ENCODE peak calls at places on chromosomes 16 and 17, in ten cellular contexts. J is epithelial cell of esophagus, P is tibial artery, M is Calu3, G is A549, Z is OCI-LY7, B is lower leg skin, D is fibroblast of lung, Y is lower lobe of right lung, L is ascending aorta. V is an unnamed sample.

GRCh38 chr16:81451753-81452680 is 7.4 kb downstream of the CMIP start:
- DNase-seq in J (no peak), P (peak; percentile 63), M (no peak), G (no peak), Z (no peak), B (peak; percentile 42), D (no peak), Y (peak; percentile 64), L (peak; percentile 79), V (no peak)

GRCh38 chr16:10932959-10933710 is 9.1 kb downstream of the DEXI start:
- DNase-seq in J (no peak), P (no peak), M (no peak), G (no peak), Z (no peak), B (no peak), D (no peak), Y (no peak), L (no peak), V (no peak)

GRCh38 chr16:84838383-84838948 is 18.7 kb downstream of the CRISPLD2 start:
- DNase-seq in J (no peak), P (no peak), M (no peak), G (no peak), Z (no peak), B (no peak), D (peak; percentile 22), Y (peak; percentile 35), L (no peak), V (peak; percentile 36)

GRCh38 chr17:50630524-50631194 is 4.0 kb upstream of the ABCC3 start:
- DNase-seq in J (peak; percentile 56), P (no peak), M (peak; percentile 96), G (peak; percentile 90), Z (peak; percentile 48), B (no peak), D (no peak), Y (peak; percentile 74), L (no peak), V (no peak)

GRCh38 chr17:46160169-46160568 is 33.1 kb downstream of the KANSL1 start:
- DNase-seq in J (no peak), P (no peak), M (no peak), G (no peak), Z (no peak), B (no peak), D (no peak), Y (no peak), L (no peak), V (no peak)

GRCh38 chr16:83031524-83031923 is 404.8 kb downstream of the CDH13 start:
- DNase-seq in J (no peak), P (no peak), M (no peak), G (no peak), Z (no peak), B (no peak), D (no peak), Y (no peak), L (no peak), V (no peak)

GRCh38 chr16:87074635-87075318 is 242.4 kb downstream of the C16orf95 start:
- DNase-seq in J (no peak), P (no peak), M (no peak), G (no peak), Z (peak; percentile 83), B (no peak), D (no peak), Y (no peak), L (no peak), V (no peak)

GRCh38 chr17:65018612-65019290 is 37.8 kb downstream of the GNA13 start:
- DNase-seq in J (no peak), P (no peak), M (no peak), G (no peak), Z (no peak), B (no peak), D (no peak), Y (no peak), L (no peak), V (no peak)

GRCh38 chr17:32936894-32937500 is 9.0 kb downstream of the TMEM98 start:
- DNase-seq in J (peak; percentile 70), P (peak; percentile 71), M (peak; percentile 82), G (peak; percentile 78), Z (peak; percentile 64), B (peak; percentile 40), D (peak; percentile 75), Y (peak; percentile 82), L (peak; percentile 86), V (peak; percentile 25)

GRCh38 chr17:76833034-76833689 is 35.0 kb upstream of the MGAT5B start:
- DNase-seq in J (peak; percentile 38), P (no peak), M (no peak), G (no peak), Z (no peak), B (no peak), D (no peak), Y (no peak), L (no peak), V (no peak)

GRCh38 chr17:75457047-75457654 is 716 bp downstream of the TMEM94 start:
- DNase-seq in J (peak; percentile 16), P (no peak), M (peak; percentile 32), G (no peak), Z (peak; percentile 21), B (no peak), D (peak; percentile 47), Y (peak; percentile 52), L (peak; percentile 74), V (no peak)

GRCh38 chr16:71479420-71479819 is 9.7 kb downstream of the ZNF19 start:
- DNase-seq in J (peak; percentile 49), P (no peak), M (peak; percentile 45), G (no peak), Z (peak; percentile 32), B (no peak), D (peak; percentile 40), Y (no peak), L (no peak), V (peak; percentile 26)

GRCh38 chr17:61164517-61164916 is 235.1 kb upstream of the TBX2 start:
- DNase-seq in J (no peak), P (no peak), M (no peak), G (no peak), Z (no peak), B (no peak), D (no peak), Y (no peak), L (no peak), V (no peak)

GRCh38 chr17:67647482-67647881 is 70.3 kb upstream of the NOL11 start:
- DNase-seq in J (no peak), P (no peak), M (no peak), G (no peak), Z (peak; percentile 18), B (no peak), D (no peak), Y (no peak), L (no peak), V (no peak)

GRCh38 chr17:67648032-67648761 is 69.5 kb upstream of the NOL11 start:
- DNase-seq in J (no peak), P (no peak), M (no peak), G (no peak), Z (no peak), B (no peak), D (no peak), Y (no peak), L (no peak), V (no peak)

GRCh38 chr17:67646472-67646871 is 71.3 kb upstream of the NOL11 start:
- DNase-seq in J (no peak), P (no peak), M (no peak), G (no peak), Z (no peak), B (no peak), D (no peak), Y (no peak), L (no peak), V (no peak)

GRCh38 chr17:67652433-67652832 is 65.3 kb upstream of the NOL11 start:
- DNase-seq in J (no peak), P (no peak), M (no peak), G (no peak), Z (no peak), B (no peak), D (no peak), Y (no peak), L (no peak), V (no peak)

GRCh38 chr17:67649891-67650290 is 67.8 kb upstream of the NOL11 start:
- DNase-seq in J (no peak), P (no peak), M (no peak), G (no peak), Z (no peak), B (no peak), D (no peak), Y (no peak), L (no peak), V (no peak)
- TF ChIP-seq CTCF in J (no peak), P (no peak), M (no peak), G (no peak), Z (no peak), B (no peak), D (no peak), Y (no peak), L (no peak), V (no peak)

DNA sequence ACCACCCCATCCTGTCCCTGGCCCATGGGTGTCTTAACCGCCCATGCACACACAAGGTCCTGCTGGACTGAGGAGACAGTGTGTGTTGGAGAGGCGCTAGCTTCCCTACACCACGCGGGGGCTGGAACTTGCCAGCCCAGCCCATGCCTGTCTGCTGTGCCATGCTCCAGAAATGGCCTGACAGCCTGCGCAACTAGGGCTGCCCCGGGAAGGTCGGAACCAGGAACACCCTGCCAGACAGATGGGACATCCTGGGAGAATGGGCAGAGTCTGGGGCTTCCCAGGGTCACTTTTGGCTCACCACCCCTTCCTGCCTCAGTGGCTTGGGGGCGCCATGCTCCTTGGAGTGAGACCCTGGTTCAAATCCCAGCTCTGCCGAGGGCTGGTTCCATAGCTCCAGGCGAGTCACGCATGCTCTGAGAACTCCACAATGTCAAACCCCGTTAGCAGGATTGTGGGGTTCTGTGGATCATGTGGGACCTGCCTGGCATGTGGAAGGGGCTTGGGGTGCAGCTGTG is 36.2 kb downstream of the SREBF1 start:
- DNase-seq in J (no peak), P (no peak), M (no peak), G (no peak), Z (no peak), B (no peak), D (no peak), Y (no peak), L (no peak), V (no peak)
- TF ChIP-seq CTCF in J (no peak), P (no peak), M (no peak), G (no peak), Z (no peak), B (no peak), D (no peak), Y (no peak), L (no peak), V (no peak)

GRCh38 chr17:41687828-41688640 is 651 bp upstream of the EIF1 start:
- DNase-seq in J (peak; percentile 66), P (peak; percentile 57), M (peak; percentile 88), G (no peak), Z (peak; percentile 68), B (peak; percentile 66), D (no peak), Y (peak; percentile 64), L (no peak), V (no peak)
- TF ChIP-seq CTCF in J (peak; percentile 49), P (no peak), M (peak; percentile 63), G (peak; percentile 89), Z (peak; percentile 93), B (no peak), D (no peak), Y (peak; percentile 20), L (peak; percentile 5), V (peak; percentile 76)

DNA sequence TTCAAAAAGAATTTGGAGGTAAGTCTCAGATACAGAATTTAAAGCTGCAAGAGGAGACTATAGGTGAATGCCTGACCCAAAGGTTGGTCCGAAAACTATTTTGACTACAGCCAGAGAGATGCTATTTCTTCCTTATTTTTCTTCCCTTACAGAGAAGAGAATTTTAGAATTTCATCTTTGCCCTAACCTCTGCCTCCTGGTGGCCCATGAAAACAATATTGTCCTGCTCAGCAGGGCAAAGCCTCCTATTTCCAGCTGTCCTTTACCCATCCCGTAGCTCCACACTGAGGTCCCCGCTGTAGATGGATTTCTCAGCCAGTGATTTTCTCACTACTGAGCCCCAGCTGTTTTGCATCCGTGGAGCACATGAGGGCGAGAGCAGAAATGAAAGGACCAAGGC is 24.6 kb downstream of the HOXB1 start:
- DNase-seq in J (no peak), P (no peak), M (no peak), G (no peak), Z (no peak), B (no peak), D (no peak), Y (no peak), L (no peak), V (no peak)
- TF ChIP-seq CTCF in J (no peak), P (no peak), M (peak; percentile 27), G (no peak), Z (peak; percentile 22), B (no peak), D (peak; percentile 25), Y (no peak), L (no peak), V (peak; percentile 53)

V was measured in HFFc6.